ENCODE peak calls at places on chromosomes 13 and 19, in six cellular contexts. Y, C, F, W, B and O are unnamed samples.

GRCh38 chr19:16383584-16384161 is 59.0 kb downstream of the KLF2 start:
- DNase-seq in Y (no peak), C (no peak), F (no peak), W (no peak), B (no peak), O (no peak)

GRCh38 chr13:73351730-73352129 is 292.9 kb downstream of the KLF5 start:
- DNase-seq in Y (no peak), C (no peak), F (no peak), W (no peak), B (no peak), O (no peak)

GRCh38 chr13:94249512-94249911 is 230.0 kb downstream of the DCT start:
- DNase-seq in Y (no peak), C (peak; percentile 50), F (peak; percentile 93), W (no peak), B (no peak), O (no peak)

GRCh38 chr13:20128459-20128927 is 32.4 kb downstream of the GJA3 start:
- DNase-seq in Y (no peak), C (no peak), F (no peak), W (no peak), B (no peak), O (no peak)

GRCh38 chr19:7815325-7815724 is 14.7 kb upstream of the EVI5L start:
- DNase-seq in Y (no peak), C (no peak), F (no peak), W (no peak), B (no peak), O (no peak)

GRCh38 chr13:67950594-67950993 is 720.5 kb upstream of the PCDH9 start:
- DNase-seq in Y (no peak), C (no peak), F (no peak), W (no peak), B (no peak), O (no peak)

GRCh38 chr19:19276386-19276785 is 3.3 kb upstream of the TM6SF2 start:
- DNase-seq in Y (no peak), C (peak; percentile 48), F (no peak), W (no peak), B (no peak), O (no peak)

GRCh38 chr19:28482221-28482620 is 730.7 kb downstream of the UQCRFS1 start:
- DNase-seq in Y (no peak), C (no peak), F (peak; percentile 66), W (no peak), B (no peak), O (no peak)

GRCh38 chr13:101708115-101708514 is 255.6 kb downstream of the ITGBL1 start:
- DNase-seq in Y (no peak), C (no peak), F (no peak), W (no peak), B (no peak), O (no peak)

GRCh38 chr19:44903602-44904425 is 1.8 kb upstream of the APOE start:
- DNase-seq in Y (no peak), C (no peak), F (peak; percentile 74), W (peak; percentile 68), B (peak; percentile 52), O (no peak)

GRCh38 chr19:1255186-1256161 is 7.1 kb downstream of the MIDN start:
- DNase-seq in Y (no peak), C (no peak), F (no peak), W (no peak), B (no peak), O (no peak)

GRCh38 chr19:4523306-4524110 is 5.2 kb upstream of the PLIN4 start:
- DNase-seq in Y (no peak), C (no peak), F (peak; percentile 42), W (peak; percentile 14), B (no peak), O (peak; percentile 23)

GRCh38 chr13:113763254-113763653 is 4.2 kb downstream of the TMEM255B start:
- DNase-seq in Y (no peak), C (no peak), F (no peak), W (no peak), B (no peak), O (no peak)

GRCh38 chr19:46232029-46232428 is 2.5 kb downstream of the IGFL1 start:
- DNase-seq in Y (no peak), C (no peak), F (no peak), W (no peak), B (no peak), O (no peak)

GRCh38 chr13:46288570-46289259 is 77.0 kb downstream of the LRRC63 start:
- DNase-seq in Y (no peak), C (no peak), F (peak; percentile 79), W (no peak), B (no peak), O (no peak)

GRCh38 chr13:19862511-19863313 is 737 bp downstream of the ZMYM5 start:
- DNase-seq in Y (no peak), C (no peak), F (peak; percentile 43), W (peak; percentile 35), B (peak; percentile 13), O (peak; percentile 67)

GRCh38 chr13:90890435-90890834 is 457.1 kb upstream of the MIR17HG start:
- DNase-seq in Y (no peak), C (no peak), F (no peak), W (no peak), B (no peak), O (no peak)

GRCh38 chr13:113545455-113545930 is 39.1 kb upstream of the TFDP1 start:
- DNase-seq in Y (no peak), C (peak; percentile 13), F (peak; percentile 68), W (no peak), B (no peak), O (no peak)

GRCh38 chr13:74194856-74195255 is 60.7 kb upstream of the KLF12 start:
- DNase-seq in Y (no peak), C (no peak), F (no peak), W (no peak), B (no peak), O (no peak)

GRCh38 chr19:41219924-41220567 is 1.0 kb downstream of the AXL start:
- DNase-seq in Y (peak; percentile 49), C (no peak), F (peak; percentile 68), W (no peak), B (no peak), O (no peak)

GRCh38 chr19:14012378-14012915 is 6.3 kb upstream of the RFX1 start:
- DNase-seq in Y (no peak), C (no peak), F (no peak), W (no peak), B (no peak), O (no peak)

GRCh38 chr19:49441210-49441959 is at the start of gene SLC17A7:
- DNase-seq in Y (no peak), C (no peak), F (peak; percentile 68), W (no peak), B (no peak), O (no peak)

GRCh38 chr19:28971011-28971410 is 241.9 kb downstream of the UQCRFS1 start:
- DNase-seq in Y (no peak), C (no peak), F (no peak), W (no peak), B (no peak), O (no peak)

GRCh38 chr13:27053902-27054595 is 117.6 kb downstream of the USP12 start:
- DNase-seq in Y (no peak), C (peak; percentile 55), F (peak; percentile 56), W (no peak), B (no peak), O (no peak)

GRCh38 chr19:53844849-53845246 is 20.7 kb upstream of the NLRP12 start:
- DNase-seq in Y (no peak), C (no peak), F (no peak), W (no peak), B (no peak), O (no peak)

GRCh38 chr13:105070452-105070851 is 1465.0 kb downstream of the EFNB2 start:
- DNase-seq in Y (no peak), C (no peak), F (no peak), W (no peak), B (no peak), O (no peak)